ENCODE peak calls at places on chromosomes 11 and 22, in nine cellular contexts. P, S, F, C, J, U, K, T and V are unnamed samples.

GRCh38 chr11:70490208-70490607 is 91.9 kb downstream of the CTTN start:
- DNase-seq in P (peak; percentile 34), S (no peak), F (no peak), C (no peak), J (no peak), U (no peak), K (peak; percentile 14), T (no peak), V (no peak)

GRCh38 chr11:75341583-75341982 is 9.9 kb downstream of the ARRB1 start:
- DNase-seq in P (peak; percentile 52), S (no peak), F (no peak), C (no peak), J (no peak), U (no peak), K (no peak), T (no peak), V (no peak)

GRCh38 chr11:8937159-8937558 is 4.4 kb upstream of the C11orf16 start:
- DNase-seq in P (no peak), S (no peak), F (no peak), C (no peak), J (no peak), U (no peak), K (no peak), T (no peak), V (no peak)

GRCh38 chr11:129637983-129638776 is 177.5 kb upstream of the TMEM45B start:
- DNase-seq in P (no peak), S (no peak), F (peak; percentile 39), C (no peak), J (no peak), U (no peak), K (no peak), T (no peak), V (no peak)

GRCh38 chr11:65468874-65469333 is 29.9 kb upstream of the MALAT1 start:
- DNase-seq in P (peak; percentile 89), S (peak; percentile 20), F (no peak), C (no peak), J (peak; percentile 97), U (peak; percentile 57), K (peak; percentile 70), T (no peak), V (peak; percentile 69)

GRCh38 chr11:87972133-87972532 is 203.1 kb downstream of the RAB38 start:
- DNase-seq in P (no peak), S (no peak), F (no peak), C (no peak), J (no peak), U (no peak), K (no peak), T (no peak), V (no peak)

GRCh38 chr22:39308614-39309363 is 10.6 kb downstream of the RPL3 start:
- DNase-seq in P (no peak), S (peak; percentile 90), F (peak; percentile 96), C (no peak), J (peak; percentile 74), U (peak; percentile 87), K (peak; percentile 71), T (no peak), V (no peak)

GRCh38 chr11:2940166-2940929 is 11.1 kb upstream of the PHLDA2 start:
- DNase-seq in P (peak; percentile 86), S (no peak), F (no peak), C (no peak), J (peak; percentile 56), U (peak; percentile 95), K (peak; percentile 72), T (no peak), V (no peak)

GRCh38 chr22:23263651-23264555 is 83.6 kb downstream of the BCR start:
- DNase-seq in P (no peak), S (no peak), F (no peak), C (no peak), J (no peak), U (no peak), K (no peak), T (peak; percentile 30), V (no peak)

GRCh38 chr22:25869771-25870170 is 127.8 kb downstream of the MYO18B start:
- DNase-seq in P (no peak), S (no peak), F (no peak), C (no peak), J (no peak), U (no peak), K (no peak), T (no peak), V (no peak)